ENCODE peak calls at places on chromosome X, in four cellular contexts. Q is sciatic nerve, D is activated gamma-delta T cell treated with Interleukin-2 at 50 U/mL for 16 hours, I is NCI-H345. M is an unnamed sample.

GRCh38 chrX:50691820-50692219 is 122.2 kb downstream of the SHROOM4 start:
- DNase-seq in D (no peak), Q (no peak), I (peak), M (no peak)

GRCh38 chrX:153972368-153973126 is at the start of gene TMEM187:
- DNase-seq in D (peak), I (peak), Q (peak), M (peak)

GRCh38 chrX:16771483-16772398 is 14.5 kb upstream of the TXLNG start:
- DNase-seq in I (peak), D (no peak), Q (no peak), M (no peak)

GRCh38 chrX:151776113-151776790 is 41.7 kb downstream of the CNGA2 start:
- DNase-seq in D (no peak), I (no peak), Q (no peak), M (no peak)

GRCh38 chrX:1472975-1473374 is 20.3 kb upstream of the ASMTL start:
- DNase-seq in D (peak), I (no peak), Q (no peak), M (no peak)

GRCh38 chrX:101799387-101799786 is 132.4 kb downstream of the ZMAT1 start:
- DNase-seq in D (peak), Q (peak), I (peak), M (peak)

GRCh38 chrX:97416461-97416860 is 532.8 kb downstream of the RPA4 start:
- DNase-seq in Q (no peak), D (no peak), I (no peak), M (no peak)

GRCh38 chrX:153572601-153573000 is 26.3 kb downstream of the CCNQ start:
- DNase-seq in Q (no peak), I (no peak), D (no peak), M (no peak)

GRCh38 chrX:49273181-49273727 is 3.7 kb downstream of the PPP1R3F start:
- DNase-seq in Q (no peak), D (peak), I (no peak), M (peak)

GRCh38 chrX:108122748-108123147 is 31.2 kb downstream of the ATG4A start:
- DNase-seq in I (no peak), Q (no peak), D (no peak), M (no peak)

GRCh38 chrX:349702-350101 is 31.1 kb upstream of the GTPBP6 start:
- DNase-seq in Q (no peak), D (no peak), I (no peak), M (no peak)

GRCh38 chrX:139828037-139828436 is 104.8 kb downstream of the ATP11C start:
- DNase-seq in Q (no peak), D (no peak), I (no peak), M (no peak)

GRCh38 chrX:1612641-1613286 is 2.1 kb upstream of the ASMT start:
- DNase-seq in Q (no peak), I (no peak), D (no peak), M (no peak)

GRCh38 chrX:20144491-20144890 is 2.9 kb upstream of the EIF1AX start:
- DNase-seq in I (no peak), Q (no peak), D (no peak), M (no peak)

GRCh38 chrX:130263016-130263415 is 5.7 kb downstream of the ZNF280C start:
- DNase-seq in D (no peak), Q (no peak), I (no peak), M (no peak)

GRCh38 chrX:22467571-22467970 is 194.9 kb downstream of the CBLL2 start:
- DNase-seq in Q (no peak), I (no peak), D (no peak), M (no peak)

GRCh38 chrX:40040686-40041461 is 56.9 kb downstream of the BCOR start:
- DNase-seq in Q (no peak), D (no peak), I (no peak), M (no peak)

GRCh38 chrX:117985241-117985640 is 131.4 kb downstream of the KLHL13 start:
- DNase-seq in I (no peak), Q (no peak), D (no peak), M (no peak)

M was measured in posterior vena cava.